ENCODE peak calls at places on chromosomes 1 and 21, in six cellular contexts. One of them, this sample, is unnamed.

GRCh38 chr1:61419167-61419566 is 305.8 kb downstream of the TM2D1 start:
- DNase-seq in HCT116: no peak
- DNase-seq in K562: no peak
- DNase-seq in HepG2: no peak
- DNase-seq in GM23338: no peak
- DNase-seq in SK-N-SH: no peak
- DNase-seq in this sample: no peak

GRCh38 chr1:20521960-20522861 is 14.3 kb upstream of the MUL1 start:
- DNase-seq in SK-N-SH: peak; percentile 69
- DNase-seq in HepG2: peak; percentile 57
- DNase-seq in HCT116: peak; percentile 81
- DNase-seq in GM23338: peak; percentile 96
- DNase-seq in K562: peak; percentile 84
- DNase-seq in this sample: peak; percentile 58

GRCh38 chr1:101474039-101474665 is 237.3 kb downstream of the S1PR1 start:
- DNase-seq in HepG2: peak; percentile 16
- DNase-seq in GM23338: peak; percentile 82
- DNase-seq in K562: peak; percentile 17
- DNase-seq in SK-N-SH: peak; percentile 8
- DNase-seq in HCT116: peak; percentile 35
- DNase-seq in this sample: peak; percentile 11

GRCh38 chr1:59054172-59054571 is 242.7 kb upstream of the FGGY start:
- DNase-seq in SK-N-SH: no peak
- DNase-seq in HCT116: no peak
- DNase-seq in GM23338: no peak
- DNase-seq in K562: no peak
- DNase-seq in HepG2: no peak
- DNase-seq in this sample: no peak

GRCh38 chr21:28099296-28099695 is 893.4 kb downstream of the LTN1 start:
- DNase-seq in HepG2: no peak
- DNase-seq in HCT116: no peak
- DNase-seq in SK-N-SH: no peak
- DNase-seq in K562: no peak
- DNase-seq in GM23338: no peak
- DNase-seq in this sample: no peak

GRCh38 chr1:3680488-3681230 is 28.3 kb downstream of the TP73 start:
- DNase-seq in GM23338: no peak
- DNase-seq in HepG2: no peak
- DNase-seq in HCT116: no peak
- DNase-seq in SK-N-SH: no peak
- DNase-seq in K562: no peak
- DNase-seq in this sample: no peak

GRCh38 chr1:205669341-205670142 is 10.8 kb downstream of the SLC45A3 start:
- DNase-seq in HepG2: no peak
- DNase-seq in SK-N-SH: peak; percentile 22
- DNase-seq in GM23338: no peak
- DNase-seq in K562: peak; percentile 83
- DNase-seq in HCT116: no peak
- DNase-seq in this sample: no peak

GRCh38 chr1:6003568-6004411 is 11.6 kb upstream of the NPHP4 start:
- DNase-seq in SK-N-SH: peak; percentile 69
- DNase-seq in GM23338: no peak
- DNase-seq in HCT116: no peak
- DNase-seq in K562: no peak
- DNase-seq in HepG2: peak; percentile 82
- DNase-seq in this sample: no peak

GRCh38 chr1:104830534-104830933 is 1080.8 kb downstream of the AMY1C start:
- DNase-seq in GM23338: no peak
- DNase-seq in HepG2: no peak
- DNase-seq in K562: no peak
- DNase-seq in HCT116: no peak
- DNase-seq in SK-N-SH: no peak
- DNase-seq in this sample: no peak

GRCh38 chr1:203128691-203129500 is 1.4 kb downstream of the ADORA1 start:
- DNase-seq in HepG2: no peak
- DNase-seq in HCT116: no peak
- DNase-seq in SK-N-SH: no peak
- DNase-seq in GM23338: no peak
- DNase-seq in K562: no peak
- DNase-seq in this sample: no peak

GRCh38 chr1:2198571-2198970 is 4.0 kb upstream of the FAAP20 start:
- DNase-seq in HCT116: no peak
- DNase-seq in SK-N-SH: no peak
- DNase-seq in K562: no peak
- DNase-seq in GM23338: no peak
- DNase-seq in HepG2: no peak
- DNase-seq in this sample: no peak

GRCh38 chr1:2197732-2198165 is 3.2 kb upstream of the FAAP20 start:
- DNase-seq in GM23338: no peak
- DNase-seq in SK-N-SH: no peak
- DNase-seq in K562: no peak
- DNase-seq in HCT116: no peak
- DNase-seq in HepG2: no peak
- DNase-seq in this sample: no peak

GRCh38 chr1:2200308-2200943 is 5.9 kb upstream of the FAAP20 start:
- DNase-seq in GM23338: no peak
- DNase-seq in HCT116: no peak
- DNase-seq in SK-N-SH: no peak
- DNase-seq in HepG2: no peak
- DNase-seq in K562: no peak
- DNase-seq in this sample: no peak

GRCh38 chr1:2201062-2201461 is 6.5 kb upstream of the FAAP20 start:
- DNase-seq in SK-N-SH: no peak
- DNase-seq in GM23338: no peak
- DNase-seq in K562: no peak
- DNase-seq in HepG2: no peak
- DNase-seq in HCT116: no peak
- DNase-seq in this sample: no peak

DNA sequence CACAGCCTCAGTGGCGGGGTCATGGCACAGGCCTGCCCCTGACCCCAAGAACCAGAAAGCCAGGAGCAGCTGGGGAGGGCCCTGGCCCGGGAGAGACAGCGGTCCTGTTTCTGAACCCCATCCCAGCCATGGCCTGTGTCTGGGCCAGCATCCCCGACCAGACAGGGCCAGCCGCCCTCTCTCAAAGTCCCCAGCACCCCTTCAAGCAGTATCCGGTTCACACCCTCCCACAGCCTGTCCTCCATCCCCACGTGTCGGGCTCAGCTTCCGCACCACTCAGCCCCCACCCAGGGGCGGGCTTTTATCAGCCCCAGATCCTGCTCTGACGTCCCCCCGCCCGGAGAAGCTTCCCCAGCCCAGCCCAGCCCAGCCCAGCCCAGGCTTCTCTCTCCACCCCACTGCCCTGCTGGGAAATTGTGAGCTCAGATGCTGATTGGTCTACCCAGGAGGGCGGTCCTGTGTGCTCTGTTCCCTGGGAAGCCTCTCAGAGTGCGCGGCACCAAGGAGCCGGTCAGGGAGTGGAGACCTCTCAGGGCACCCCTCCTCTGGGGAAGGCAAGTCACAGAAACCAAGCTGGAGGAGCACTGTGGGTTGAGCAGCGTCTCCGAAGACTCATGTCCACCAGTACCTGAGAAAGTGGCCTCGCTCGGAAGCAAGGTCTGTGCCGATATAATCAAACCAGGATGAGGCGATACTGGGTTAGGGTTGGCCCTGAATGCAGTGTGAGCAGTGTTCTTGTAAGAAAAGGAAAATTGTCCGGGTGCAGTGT is 4.7 kb upstream of the FAAP20 start:
- DNase-seq in GM23338: peak; percentile 86
- DNase-seq in HepG2: peak; percentile 63
- DNase-seq in HCT116: peak; percentile 74
- DNase-seq in K562: peak; percentile 91
- DNase-seq in SK-N-SH: peak; percentile 83
- DNase-seq in this sample: no peak
- TF ChIP-seq REST in GM23338: no peak
- TF ChIP-seq REST in HepG2: no peak
- TF ChIP-seq REST in HCT116: no peak
- TF ChIP-seq REST in K562: peak; percentile 46
- TF ChIP-seq REST in SK-N-SH: no peak
- TF ChIP-seq REST in this sample: no peak

GRCh38 chr1:93552751-93553455 is 105.0 kb downstream of the FNBP1L start:
- DNase-seq in K562: no peak
- DNase-seq in HepG2: peak; percentile 71
- DNase-seq in HCT116: peak; percentile 16
- DNase-seq in GM23338: peak; percentile 68
- DNase-seq in SK-N-SH: peak; percentile 22
- DNase-seq in this sample: peak; percentile 81
- H3K27ac ChIP-seq in K562: no peak overlapping the region
- H3K27ac ChIP-seq in HepG2: peak overlapping the region; percentile 0
- H3K27ac ChIP-seq in HCT116: no peak overlapping the region
- H3K27ac ChIP-seq in GM23338: peak overlapping the region; percentile 78
- H3K27ac ChIP-seq in SK-N-SH: peak overlapping the region; percentile 58
- H3K27ac ChIP-seq in this sample: no peak overlapping the region

GRCh38 chr1:67350783-67351182 is 43.1 kb downstream of the IL12RB2 start:
- DNase-seq in HepG2: no peak
- DNase-seq in HCT116: no peak
- DNase-seq in GM23338: no peak
- DNase-seq in SK-N-SH: no peak
- DNase-seq in K562: no peak
- DNase-seq in this sample: no peak

GRCh38 chr1:67342002-67342890 is 34.6 kb downstream of the IL12RB2 start:
- DNase-seq in GM23338: peak; percentile 76
- DNase-seq in HepG2: no peak
- DNase-seq in SK-N-SH: no peak
- DNase-seq in K562: no peak
- DNase-seq in HCT116: no peak
- DNase-seq in this sample: no peak

GRCh38 chr1:67346982-67347381 is 39.3 kb downstream of the IL12RB2 start:
- DNase-seq in GM23338: no peak
- DNase-seq in K562: no peak
- DNase-seq in HepG2: no peak
- DNase-seq in HCT116: no peak
- DNase-seq in SK-N-SH: no peak
- DNase-seq in this sample: no peak

GRCh38 chr1:67348586-67349252 is 41.0 kb downstream of the IL12RB2 start:
- DNase-seq in HCT116: no peak
- DNase-seq in K562: no peak
- DNase-seq in GM23338: no peak
- DNase-seq in HepG2: no peak
- DNase-seq in SK-N-SH: no peak
- DNase-seq in this sample: no peak

DNA sequence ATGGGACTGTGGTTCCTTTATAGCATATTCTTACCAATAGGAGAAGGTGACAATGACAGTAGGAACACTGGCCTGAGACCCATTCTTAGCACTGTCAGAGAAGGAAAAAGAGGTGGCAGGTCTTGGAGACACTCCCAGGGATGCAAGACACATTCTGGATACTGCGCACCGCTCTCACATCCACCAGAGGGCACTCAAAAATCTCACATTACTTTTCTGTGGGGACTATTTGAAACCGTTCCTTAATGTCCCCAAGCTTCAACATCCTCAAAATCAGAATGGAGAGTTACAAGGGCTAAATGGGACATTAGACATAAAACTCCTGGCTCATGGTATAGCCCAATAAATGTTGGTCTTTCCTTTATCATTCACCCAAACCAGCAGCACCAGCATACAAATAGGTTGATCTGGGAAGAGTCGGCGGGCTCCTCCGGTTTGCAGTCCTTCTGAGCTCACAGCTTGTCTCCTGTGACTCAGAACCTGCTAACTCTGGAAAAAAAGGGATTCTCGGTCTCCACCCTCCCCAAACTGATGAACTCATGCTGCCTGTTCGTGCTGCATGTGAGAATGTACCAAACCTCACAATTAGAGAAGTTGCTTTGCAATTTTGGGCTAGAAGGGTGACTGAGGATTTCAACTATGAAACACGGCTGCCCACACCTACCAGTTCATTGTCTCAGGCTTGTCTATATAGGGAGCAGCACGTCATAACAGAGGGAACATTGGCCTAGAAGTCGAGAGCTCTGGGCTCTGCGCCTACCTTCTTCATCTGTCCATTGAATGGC is 40.2 kb downstream of the IL12RB2 start:
- DNase-seq in HCT116: peak; percentile 54
- DNase-seq in GM23338: peak; percentile 86
- DNase-seq in K562: peak; percentile 49
- DNase-seq in SK-N-SH: peak; percentile 62
- DNase-seq in HepG2: peak; percentile 24
- DNase-seq in this sample: peak; percentile 28
- TF ChIP-seq REST in HCT116: no peak
- TF ChIP-seq REST in GM23338: no peak
- TF ChIP-seq REST in K562: no peak
- TF ChIP-seq REST in SK-N-SH: no peak
- TF ChIP-seq REST in HepG2: no peak
- TF ChIP-seq REST in this sample: no peak

GRCh38 chr1:25657121-25657521 is 40.5 kb downstream of the MAN1C1 start:
- DNase-seq in HepG2: no peak
- DNase-seq in HCT116: no peak
- DNase-seq in SK-N-SH: no peak
- DNase-seq in GM23338: no peak
- DNase-seq in K562: no peak
- DNase-seq in this sample: no peak
- H3K27ac ChIP-seq in HepG2: no peak overlapping the region
- H3K27ac ChIP-seq in HCT116: no peak overlapping the region
- H3K27ac ChIP-seq in SK-N-SH: no peak overlapping the region
- H3K27ac ChIP-seq in GM23338: no peak overlapping the region
- H3K27ac ChIP-seq in K562: no peak overlapping the region
- H3K27ac ChIP-seq in this sample: no peak overlapping the region

DNA sequence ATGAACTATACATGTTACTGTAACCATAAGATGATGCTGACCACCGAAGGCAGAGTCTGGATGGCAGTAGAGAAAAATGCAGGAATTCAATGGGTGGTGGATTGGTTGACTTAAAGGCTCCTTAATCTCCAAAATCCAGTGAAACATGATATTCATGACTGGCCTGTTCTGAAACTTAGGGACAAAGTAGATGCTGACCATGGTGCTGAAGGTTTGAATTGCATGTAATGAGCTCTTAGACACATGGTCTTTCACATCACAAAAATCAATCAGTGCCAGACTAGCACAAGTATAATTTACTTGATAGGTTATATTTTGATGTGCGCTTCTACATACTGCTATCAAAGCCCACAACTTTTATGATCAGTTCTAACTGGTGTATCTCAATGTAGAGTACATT is 30.8 kb upstream of the NTMT2 start:
- DNase-seq in SK-N-SH: no peak
- DNase-seq in GM23338: peak; percentile 18
- DNase-seq in HepG2: no peak
- DNase-seq in K562: no peak
- DNase-seq in HCT116: no peak
- DNase-seq in this sample: no peak
- TF ChIP-seq REST in SK-N-SH: peak; percentile 96
- TF ChIP-seq REST in GM23338: peak; percentile 69
- TF ChIP-seq REST in HepG2: peak; percentile 45
- TF ChIP-seq REST in K562: peak; percentile 79
- TF ChIP-seq REST in HCT116: peak; percentile 72
- TF ChIP-seq REST in this sample: peak; percentile 92

GRCh38 chr21:32543975-32544374 is 41.3 kb downstream of the TCP10L start:
- DNase-seq in HCT116: no peak
- DNase-seq in GM23338: no peak
- DNase-seq in HepG2: no peak
- DNase-seq in SK-N-SH: no peak
- DNase-seq in K562: no peak
- DNase-seq in this sample: no peak
- H3K27ac ChIP-seq in HCT116: no peak overlapping the region
- H3K27ac ChIP-seq in GM23338: no peak overlapping the region
- H3K27ac ChIP-seq in HepG2: no peak overlapping the region
- H3K27ac ChIP-seq in SK-N-SH: no peak overlapping the region
- H3K27ac ChIP-seq in K562: no peak overlapping the region
- H3K27ac ChIP-seq in this sample: no peak overlapping the region

GRCh38 chr1:110464340-110464739 is 13.4 kb downstream of the PROK1 start:
- DNase-seq in HCT116: no peak
- DNase-seq in HepG2: peak; percentile 18
- DNase-seq in SK-N-SH: no peak
- DNase-seq in K562: no peak
- DNase-seq in GM23338: no peak
- DNase-seq in this sample: no peak
- TF ChIP-seq REST in HCT116: no peak
- TF ChIP-seq REST in HepG2: no peak
- TF ChIP-seq REST in SK-N-SH: no peak
- TF ChIP-seq REST in K562: no peak
- TF ChIP-seq REST in GM23338: no peak
- TF ChIP-seq REST in this sample: no peak

This sample was measured in HL-60.